ENCODE peak calls at places on chromosome 12, in five cellular contexts. X is NCI-H146; O is CD8-positive, alpha-beta T cell; S is left ventricle myocardium superior; E is nucleus accumbens. K is an unnamed sample.

GRCh38 chr12:91877022-91877421 is 268.6 kb downstream of the BTG1 start:
- DNase-seq in X (peak), E (no peak), O (peak), S (no peak), K (peak)

GRCh38 chr12:108714866-108715265 is 16.5 kb downstream of the CORO1C start:
- DNase-seq in E (no peak), O (no peak), X (no peak), S (no peak), K (no peak)

GRCh38 chr12:43029971-43030370 is 440.4 kb upstream of the PRICKLE1 start:
- DNase-seq in X (no peak), S (no peak), E (no peak), O (no peak), K (peak)

GRCh38 chr12:104733717-104734175 is 224.3 kb downstream of the SLC41A2 start:
- DNase-seq in E (no peak), S (no peak), O (no peak), X (no peak), K (no peak)

GRCh38 chr12:15276088-15276698 is 46.1 kb upstream of the PTPRO start:
- DNase-seq in O (no peak), S (no peak), X (peak), E (no peak), K (peak)

GRCh38 chr12:6216581-6216980 is 16.4 kb downstream of the CD9 start:
- DNase-seq in X (no peak), S (no peak), E (no peak), O (no peak), K (no peak)

GRCh38 chr12:95300286-95300685 is 82.7 kb downstream of the VEZT start:
- DNase-seq in S (no peak), E (no peak), O (no peak), X (no peak), K (no peak)

GRCh38 chr12:49200882-49201594 is 12.2 kb upstream of the TUBA1A start:
- DNase-seq in S (no peak), E (no peak), X (peak), O (no peak), K (peak)

GRCh38 chr12:6376079-6376941 is 947 bp upstream of the SCNN1A start:
- DNase-seq in E (no peak), X (peak), O (no peak), S (peak), K (peak)

GRCh38 chr12:32312049-32312670 is 87.2 kb upstream of the FGD4 start:
- DNase-seq in X (peak), S (no peak), O (no peak), E (no peak), K (peak)

GRCh38 chr12:89451876-89452275 is 72.7 kb downstream of the GALNT4 start:
- DNase-seq in X (no peak), O (no peak), E (no peak), S (peak), K (peak)

GRCh38 chr12:67096533-67097318 is 172.4 kb upstream of the CAND1 start:
- DNase-seq in E (no peak), X (peak), O (no peak), S (no peak), K (peak)

K was measured in choroid plexus epithelial cell.